ENCODE peak calls at places on chromosome 20, in five cellular contexts. V is CD8-positive, alpha-beta memory T cell; D is adipocyte; S is H1; U is heart right ventricle. Q is an unnamed sample.

GRCh38 chr20:7449269-7449668 is 491.0 kb downstream of the HAO1 start:
- DNase-seq in V (no peak), D (no peak), S (no peak), U (no peak), Q (no peak)

GRCh38 chr20:20606046-20606445 is 106.4 kb downstream of the RALGAPA2 start:
- DNase-seq in V (no peak), D (no peak), S (no peak), U (no peak), Q (no peak)

GRCh38 chr20:17059465-17059864 is 167.4 kb upstream of the PCSK2 start:
- DNase-seq in V (no peak), D (no peak), S (no peak), U (no peak), Q (no peak)

GRCh38 chr20:64069614-64070243 is 6.7 kb downstream of the TCEA2 start:
- DNase-seq in V (no peak), D (peak; percentile 50), S (peak; percentile 89), U (no peak), Q (no peak)

GRCh38 chr20:46150982-46151381 is 32.9 kb downstream of the CD40 start:
- DNase-seq in V (no peak), D (no peak), S (no peak), U (no peak), Q (no peak)

GRCh38 chr20:13296070-13296469 is 75.0 kb downstream of the ISM1 start:
- DNase-seq in V (no peak), D (no peak), S (no peak), U (no peak), Q (no peak)

GRCh38 chr20:34249291-34249690 is 8.1 kb downstream of the ASIP start:
- DNase-seq in V (no peak), D (peak; percentile 69), S (no peak), U (no peak), Q (no peak)

GRCh38 chr20:35215066-35215956 is 11.2 kb upstream of the MMP24 start:
- DNase-seq in V (no peak), D (no peak), S (no peak), U (no peak), Q (no peak)

GRCh38 chr20:47024461-47024937 is 129.9 kb downstream of the EYA2 start:
- DNase-seq in V (no peak), D (peak; percentile 91), S (no peak), U (no peak), Q (no peak)

GRCh38 chr20:61546641-61547040 is 294.6 kb downstream of the CDH4 start:
- DNase-seq in V (no peak), D (no peak), S (no peak), U (no peak), Q (no peak)

GRCh38 chr20:52081791-52082190 is 109.8 kb downstream of the ZFP64 start:
- DNase-seq in V (no peak), D (no peak), S (no peak), U (no peak), Q (no peak)

GRCh38 chr20:58173091-58173490 is 55.4 kb downstream of the ANKRD60 start:
- DNase-seq in V (no peak), D (no peak), S (no peak), U (no peak), Q (no peak)

GRCh38 chr20:438581-439469 is 23.5 kb downstream of the TBC1D20 start:
- DNase-seq in V (peak; percentile 73), D (no peak), S (no peak), U (peak; percentile 35), Q (peak; percentile 65)

GRCh38 chr20:36109251-36109947 is 45.1 kb upstream of the EPB41L1 start:
- DNase-seq in V (no peak), D (no peak), S (no peak), U (no peak), Q (no peak)

GRCh38 chr20:24473435-24473834 is 4.0 kb downstream of the SYNDIG1 start:
- DNase-seq in V (no peak), D (no peak), S (no peak), U (no peak), Q (no peak)

GRCh38 chr20:24337074-24337473 is 132.4 kb upstream of the SYNDIG1 start:
- DNase-seq in V (no peak), D (peak; percentile 50), S (no peak), U (no peak), Q (no peak)

GRCh38 chr20:24678351-24679106 is 209.1 kb downstream of the SYNDIG1 start:
- DNase-seq in V (no peak), D (no peak), S (no peak), U (no peak), Q (no peak)

GRCh38 chr20:24891546-24892393 is 57.3 kb upstream of the CST7 start:
- DNase-seq in V (no peak), D (no peak), S (no peak), U (no peak), Q (no peak)

GRCh38 chr20:19427913-19428800 is 215.7 kb downstream of the SLC24A3 start:
- DNase-seq in V (no peak), D (no peak), S (peak; percentile 23), U (no peak), Q (no peak)

GRCh38 chr20:58518387-58518786 is 3.2 kb upstream of the APCDD1L start:
- DNase-seq in V (no peak), D (no peak), S (no peak), U (no peak), Q (no peak)

GRCh38 chr20:11260611-11261010 is 586.8 kb upstream of the JAG1 start:
- DNase-seq in V (no peak), D (no peak), S (no peak), U (no peak), Q (no peak)

GRCh38 chr20:64271636-64272035 is 16.1 kb downstream of the PCMTD2 start:
- DNase-seq in V (no peak), D (no peak), S (no peak), U (no peak), Q (no peak)

GRCh38 chr20:878511-879307 is 37.4 kb downstream of the ANGPT4 start:
- DNase-seq in V (no peak), D (peak; percentile 63), S (peak; percentile 81), U (no peak), Q (no peak)

GRCh38 chr20:44006578-44006977 is 91.9 kb downstream of the TOX2 start:
- DNase-seq in V (no peak), D (no peak), S (no peak), U (no peak), Q (no peak)

GRCh38 chr20:53738945-53739798 is 145.5 kb upstream of the ZNF217 start:
- DNase-seq in V (no peak), D (no peak), S (no peak), U (no peak), Q (no peak)

GRCh38 chr20:23212011-23212410 is 125.9 kb upstream of the CD93 start:
- DNase-seq in V (no peak), D (peak; percentile 39), S (no peak), U (no peak), Q (no peak)

GRCh38 chr20:19828233-19828632 is 70.2 kb downstream of the RIN2 start:
- DNase-seq in V (peak; percentile 15), D (no peak), S (no peak), U (no peak), Q (no peak)

GRCh38 chr20:10427060-10427692 is 6.8 kb downstream of the MKKS start:
- DNase-seq in V (peak; percentile 23), D (peak; percentile 90), S (no peak), U (peak; percentile 39), Q (peak; percentile 20)

GRCh38 chr20:3068075-3068474 is 3.3 kb upstream of the OXT start:
- DNase-seq in V (no peak), D (no peak), S (no peak), U (no peak), Q (no peak)

GRCh38 chr20:12528591-12529041 is 480.2 kb upstream of the SPTLC3 start:
- DNase-seq in V (no peak), D (no peak), S (no peak), U (no peak), Q (no peak)

GRCh38 chr20:57908226-57908625 is 198.4 kb upstream of the PMEPA1 start:
- DNase-seq in V (no peak), D (no peak), S (no peak), U (no peak), Q (no peak)

DNA sequence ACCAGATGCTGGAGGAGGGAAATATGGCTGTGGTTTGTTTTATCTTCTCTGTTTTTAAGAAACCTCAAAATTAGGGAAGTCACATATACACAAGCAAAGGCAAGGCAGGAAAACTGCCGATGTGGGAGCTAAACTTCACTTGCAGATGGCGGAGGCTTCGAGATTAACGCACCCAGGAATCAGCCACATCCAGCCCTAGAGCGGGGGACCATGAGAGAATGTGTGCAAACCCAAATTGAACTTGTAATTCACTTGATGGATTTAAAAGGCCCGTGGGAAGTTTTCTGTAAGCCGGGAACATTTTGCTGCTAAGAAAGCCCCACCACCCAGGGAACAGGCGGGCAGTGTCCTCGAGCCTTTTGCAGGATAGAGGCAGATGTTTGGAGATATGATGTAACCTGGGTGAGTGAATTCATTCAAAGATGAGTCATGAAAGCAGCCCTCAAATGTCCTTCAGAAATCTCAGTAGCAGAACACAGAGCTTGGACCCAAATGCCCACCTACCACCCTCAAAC is 39.9 kb downstream of the PREX1 start:
- DNase-seq in V (no peak), D (peak; percentile 73), S (no peak), U (no peak), Q (no peak)
- H3K4me1 ChIP-seq in V (peaks cover 68% of the 10 kb centered on the region), D (peaks cover 22% of the 10 kb centered on the region), S (peaks cover 2% of the 10 kb centered on the region), U (peaks cover 4% of the 10 kb centered on the region), Q (peaks cover 79% of the 10 kb centered on the region)

GRCh38 chr20:37230200-37230599 is 31.4 kb downstream of the GHRH start:
- DNase-seq in V (no peak), D (no peak), S (no peak), U (no peak), Q (no peak)

GRCh38 chr20:37228656-37229055 is 33.0 kb downstream of the GHRH start:
- DNase-seq in V (no peak), D (no peak), S (no peak), U (no peak), Q (no peak)

GRCh38 chr20:37226889-37227288 is 34.7 kb downstream of the GHRH start:
- DNase-seq in V (no peak), D (no peak), S (no peak), U (peak; percentile 47), Q (no peak)

GRCh38 chr20:37228111-37228510 is 33.5 kb downstream of the GHRH start:
- DNase-seq in V (no peak), D (no peak), S (no peak), U (no peak), Q (no peak)

GRCh38 chr20:37229300-37229699 is 32.3 kb downstream of the GHRH start:
- DNase-seq in V (no peak), D (no peak), S (no peak), U (no peak), Q (no peak)
- H3K4me1 ChIP-seq in V (no peaks in the 10 kb centered on the region), D (peaks cover 23% of the 10 kb centered on the region), S (peaks cover 16% of the 10 kb centered on the region), U (peaks cover 6% of the 10 kb centered on the region), Q (no peaks in the 10 kb centered on the region)

GRCh38 chr20:62765021-62765420 is 31.3 kb upstream of the MRGBP start:
- DNase-seq in V (no peak), D (no peak), S (no peak), U (no peak), Q (peak; percentile 8)
- H3K4me1 ChIP-seq in V (no peaks in the 10 kb centered on the region), D (peaks cover 20% of the 10 kb centered on the region), S (peaks cover 9% of the 10 kb centered on the region), U (no peaks in the 10 kb centered on the region), Q (peaks cover 5% of the 10 kb centered on the region)

GRCh38 chr20:38167466-38167850 is 2.4 kb upstream of the TGM2 start:
- DNase-seq in V (no peak), D (no peak), S (no peak), U (no peak), Q (no peak)

GRCh38 chr20:38167851-38168760 is 3.0 kb upstream of the TGM2 start:
- DNase-seq in V (no peak), D (peak; percentile 79), S (no peak), U (peak; percentile 73), Q (no peak)

GRCh38 chr20:38165089-38165965 is at the start of gene TGM2:
- DNase-seq in V (peak; percentile 35), D (peak; percentile 93), S (peak; percentile 79), U (peak; percentile 88), Q (peak; percentile 25)

GRCh38 chr20:38165966-38166706 is 1.1 kb upstream of the TGM2 start:
- DNase-seq in V (no peak), D (peak; percentile 56), S (no peak), U (no peak), Q (no peak)

GRCh38 chr20:38166707-38167233 is 1.7 kb upstream of the TGM2 start:
- DNase-seq in V (no peak), D (no peak), S (no peak), U (no peak), Q (no peak)
- H3K4me1 ChIP-seq in V (no peaks in the 10 kb centered on the region), D (peaks cover 30% of the 10 kb centered on the region), S (peaks cover 2% of the 10 kb centered on the region), U (peaks cover 20% of the 10 kb centered on the region), Q (no peaks in the 10 kb centered on the region)

Q was measured in CD8-positive, alpha-beta T cell.